ENCODE peak calls at places on chromosome 19, in ten cellular contexts. X is putamen; U is EH; E is astrocyte of the spinal cord; Z is nephron progenitor cell; C is hypothalamus; H is HFFc6; F is KBM-7; Q is CD4-positive, alpha-beta memory T cell; K is pancreas. N is an unnamed sample.
A peak's percentile ranks its signal among the peaks of the same experiment; 100 is the strongest.

GRCh38 chr19:19552811-19553210 is 14.7 kb downstream of the CILP2 start:
- DNase-seq in C (no peak), X (no peak), Z (peak; percentile 71), F (no peak), K (no peak), U (peak; percentile 37), E (no peak), Q (no peak), H (no peak), N (peak; percentile 61)

GRCh38 chr19:9862897-9863296 is 27.8 kb downstream of the PIN1 start:
- DNase-seq in X (no peak), C (no peak), F (no peak), Z (no peak), Q (peak; percentile 40), U (no peak), H (no peak), E (no peak), K (no peak), N (no peak)

GRCh38 chr19:14091885-14092462 is 1.4 kb upstream of the SAMD1 start:
- DNase-seq in Z (no peak), K (no peak), H (no peak), E (no peak), F (no peak), X (no peak), Q (no peak), U (no peak), C (no peak), N (peak; percentile 49)

GRCh38 chr19:10899171-10899653 is 27.9 kb downstream of the CARM1 start:
- DNase-seq in H (no peak), Z (no peak), C (no peak), U (no peak), F (no peak), Q (no peak), X (no peak), E (no peak), K (peak; percentile 86), N (peak; percentile 66)

GRCh38 chr19:866769-867300 is 7.4 kb downstream of the CFD start:
- DNase-seq in Z (no peak), Q (no peak), K (no peak), E (no peak), F (no peak), U (no peak), C (no peak), H (no peak), X (no peak), N (no peak)

GRCh38 chr19:45047188-45047797 is 8.4 kb downstream of the CLASRP start:
- DNase-seq in H (no peak), E (no peak), K (no peak), F (peak; percentile 77), Z (no peak), U (no peak), C (no peak), X (no peak), Q (no peak), N (no peak)

GRCh38 chr19:8504171-8504570 is 1.7 kb upstream of the PRAM1 start:
- DNase-seq in F (peak; percentile 93), C (no peak), Z (no peak), H (no peak), K (no peak), Q (no peak), E (no peak), X (no peak), U (no peak), N (peak; percentile 10)

GRCh38 chr19:18659281-18660050 is 22.6 kb downstream of the KLHL26 start:
- DNase-seq in E (no peak), C (peak; percentile 50), Z (no peak), H (no peak), F (peak; percentile 58), K (no peak), X (no peak), U (peak; percentile 51), Q (no peak), N (no peak)

GRCh38 chr19:4471400-4472173 is 510 bp upstream of the HDGFL2 start:
- DNase-seq in U (peak; percentile 100), X (peak; percentile 100), Q (peak; percentile 100), C (peak; percentile 99), Z (peak; percentile 94), F (peak; percentile 100), K (peak; percentile 98), H (peak; percentile 100), E (peak; percentile 100), N (peak; percentile 100)

GRCh38 chr19:44846455-44847143 is 502 bp downstream of the NECTIN2 start:
- DNase-seq in E (peak; percentile 19), X (no peak), K (peak; percentile 63), F (no peak), C (no peak), H (no peak), Q (no peak), U (peak; percentile 58), Z (peak; percentile 80), N (peak; percentile 42)

GRCh38 chr19:15286688-15287355 is 45.5 kb downstream of the BRD4 start:
- DNase-seq in K (no peak), U (no peak), Z (no peak), H (no peak), E (no peak), X (no peak), F (no peak), C (no peak), Q (no peak), N (no peak)

GRCh38 chr19:38647966-38648788 is 728 bp downstream of the ACTN4 start:
- DNase-seq in E (no peak), Q (no peak), F (no peak), C (no peak), Z (no peak), K (no peak), X (no peak), H (no peak), U (no peak), N (peak; percentile 64)

GRCh38 chr19:14418743-14419037 is 451 bp downstream of the DDX39A start:
- DNase-seq in Q (no peak), Z (no peak), F (no peak), C (no peak), E (no peak), U (no peak), H (no peak), K (no peak), X (no peak), N (peak; percentile 55)

GRCh38 chr19:53813996-53814395 is 10.1 kb downstream of the NLRP12 start:
- DNase-seq in Z (no peak), C (no peak), X (no peak), Q (no peak), F (no peak), H (peak; percentile 89), E (no peak), U (peak; percentile 46), K (no peak), N (no peak)

GRCh38 chr19:51493776-51494175 is 7.8 kb downstream of the SIGLEC12 start:
- DNase-seq in F (peak; percentile 57), Z (no peak), X (no peak), K (no peak), C (no peak), H (no peak), U (no peak), Q (no peak), E (no peak), N (no peak)

GRCh38 chr19:58033741-58034475 is at the start of gene ZSCAN1:
- DNase-seq in U (no peak), X (peak; percentile 96), Z (peak; percentile 87), H (no peak), E (peak; percentile 81), K (peak; percentile 80), Q (no peak), C (peak; percentile 93), F (no peak), N (no peak)

GRCh38 chr19:40745402-40745780 is 4.9 kb downstream of the ACTMAP start:
- DNase-seq in H (no peak), C (no peak), E (peak; percentile 51), F (no peak), U (peak; percentile 80), Q (no peak), K (no peak), X (no peak), Z (no peak), N (no peak)

GRCh38 chr19:29247912-29248311 is 35.0 kb upstream of the UQCRFS1 start:
- DNase-seq in H (no peak), Z (no peak), F (no peak), X (no peak), C (no peak), K (no peak), U (no peak), E (no peak), Q (no peak), N (no peak)

GRCh38 chr19:13978721-13979191 is 26.4 kb downstream of the DCAF15 start:
- DNase-seq in Q (no peak), F (no peak), C (no peak), K (no peak), E (no peak), U (no peak), H (no peak), X (no peak), Z (peak; percentile 65), N (no peak)

GRCh38 chr19:8251025-8251472 is 41.9 kb downstream of the CERS4 start:
- DNase-seq in E (no peak), Z (no peak), F (no peak), X (peak; percentile 73), H (no peak), C (peak; percentile 55), K (peak; percentile 80), Q (no peak), U (no peak), N (no peak)